ENCODE peak calls at places on chromosomes 4 and X, in nine cellular contexts. F is fibroblast of mammary gland, S is NCI-H82, O is activated gamma-delta T cell treated with Interleukin-2 at 50 U/mL for 16 hours, U is progenitor cell of endocrine pancreas, K is HuH-7.5, V is WTC11, A is RWPE1, N is Calu3. R is an unnamed sample.

GRCh38 chr4:2587215-2587823 is 50.9 kb downstream of the FAM193A start:
- DNase-seq in S (no peak), N (no peak), A (no peak), F (peak), V (no peak), U (no peak), O (no peak), K (no peak), R (no peak)

GRCh38 chr4:20043992-20044391 is 207.7 kb upstream of the SLIT2 start:
- DNase-seq in S (peak), K (no peak), A (no peak), U (no peak), N (no peak), V (no peak), O (no peak), F (no peak), R (peak)

GRCh38 chr4:156547439-156547838 is 424.2 kb downstream of the PDGFC start:
- DNase-seq in S (no peak), U (no peak), V (no peak), N (no peak), K (no peak), O (no peak), F (peak), A (peak), R (peak)

GRCh38 chrX:41265615-41266014 is 68.3 kb upstream of the DDX3X start:
- DNase-seq in V (no peak), F (peak), U (no peak), K (no peak), S (no peak), A (no peak), N (no peak), O (peak), R (peak)

GRCh38 chrX:69158166-69159040 is 6.8 kb downstream of the PJA1 start:
- DNase-seq in V (peak), U (no peak), N (peak), O (peak), S (peak), A (peak), K (peak), F (peak), R (peak)

GRCh38 chr4:151199496-151200190 is 77.3 kb upstream of the PRSS48 start:
- DNase-seq in S (peak), U (no peak), V (no peak), K (no peak), F (no peak), A (no peak), N (no peak), O (no peak), R (no peak)

GRCh38 chr4:1057403-1057745 is 45.9 kb downstream of the FGFRL1 start:
- DNase-seq in A (no peak), U (no peak), N (no peak), K (no peak), F (no peak), V (no peak), O (no peak), S (no peak), R (no peak)

GRCh38 chr4:126071346-126072333 is 756.9 kb downstream of the FAT4 start:
- DNase-seq in N (no peak), S (no peak), F (peak), O (no peak), U (no peak), A (no peak), K (no peak), V (no peak), R (peak)

GRCh38 chr4:5376015-5376414 is 324.7 kb downstream of the STK32B start:
- DNase-seq in K (no peak), F (no peak), A (no peak), S (no peak), O (no peak), N (no peak), U (no peak), V (no peak), R (no peak)

GRCh38 chrX:21912220-21912619 is 28.3 kb upstream of the SMS start:
- DNase-seq in N (no peak), U (no peak), O (no peak), K (no peak), F (no peak), S (no peak), A (no peak), V (no peak), R (no peak)

GRCh38 chrX:131746491-131746968 is 202.7 kb downstream of the OR13H1 start:
- DNase-seq in O (peak), F (peak), A (no peak), S (peak), N (no peak), K (no peak), V (no peak), U (no peak), R (no peak)

GRCh38 chrX:33416273-33416805 is 205.0 kb upstream of the DMD start:
- DNase-seq in V (no peak), F (no peak), O (no peak), N (no peak), K (no peak), S (no peak), A (no peak), U (no peak), R (no peak)

GRCh38 chr4:159105063-159105414 is 2.2 kb downstream of the RAPGEF2 start:
- DNase-seq in U (no peak), N (no peak), K (no peak), O (no peak), V (no peak), A (peak), F (peak), S (peak), R (peak)

GRCh38 chrX:53440631-53441517 is 6.7 kb upstream of the HSD17B10 start:
- DNase-seq in N (peak), V (no peak), U (no peak), K (no peak), F (peak), O (no peak), A (peak), S (peak), R (peak)

GRCh38 chr4:15378055-15378454 is 49.8 kb upstream of the C1QTNF7 start:
- DNase-seq in U (no peak), O (no peak), F (peak), A (peak), K (no peak), S (no peak), N (no peak), V (no peak), R (peak)

GRCh38 chr4:148007303-148007702 is 275.4 kb downstream of the ARHGAP10 start:
- DNase-seq in O (no peak), V (no peak), N (no peak), S (no peak), U (no peak), A (peak), K (no peak), F (peak), R (peak)

GRCh38 chr4:89101256-89102161 is 9.8 kb upstream of the TIGD2 start:
- DNase-seq in S (no peak), V (no peak), N (no peak), O (no peak), F (no peak), U (no peak), K (no peak), A (no peak), R (no peak)

GRCh38 chr4:158523990-158524545 is 2.4 kb downstream of the RXFP1 start:
- DNase-seq in F (no peak), K (no peak), A (peak), S (no peak), N (no peak), U (no peak), O (no peak), V (no peak), R (peak)

GRCh38 chr4:159349332-159349731 is 246.5 kb downstream of the RAPGEF2 start:
- DNase-seq in U (no peak), O (no peak), A (no peak), K (no peak), N (no peak), F (no peak), V (no peak), S (no peak), R (no peak)

GRCh38 chr4:99252746-99253145 is 33.7 kb upstream of the ADH6 start:
- DNase-seq in U (no peak), F (no peak), O (no peak), S (no peak), N (no peak), K (no peak), A (no peak), V (no peak), R (no peak)

GRCh38 chrX:40952855-40953254 is 132.4 kb upstream of the USP9X start:
- DNase-seq in V (no peak), K (no peak), O (no peak), A (no peak), S (no peak), F (peak), U (no peak), N (no peak), R (peak)

GRCh38 chrX:82218361-82218760 is 1016.5 kb downstream of the SH3BGRL start:
- DNase-seq in K (no peak), N (no peak), U (no peak), A (peak), O (no peak), V (no peak), F (peak), S (peak), R (peak)

GRCh38 chr4:107755841-107756356 is 35.9 kb upstream of the PAPSS1 start:
- DNase-seq in O (no peak), F (peak), U (no peak), S (no peak), V (no peak), K (no peak), A (no peak), N (no peak), R (peak)

GRCh38 chr4:81981218-81981617 is 392.6 kb downstream of the HNRNPD start:
- DNase-seq in S (no peak), O (no peak), V (no peak), F (no peak), U (no peak), K (no peak), N (no peak), A (no peak), R (no peak)